ENCODE peak calls at places on chromosome 7, in seven cellular contexts. One of them, this sample, is unnamed.

GRCh38 chr7:88293866-88294265 is 12.8 kb downstream of the STEAP4 start:
- DNase-seq in A549: no peak
- DNase-seq in GM12878: no peak
- DNase-seq in astrocyte of the cerebellum: no peak
- DNase-seq in ovary: no peak
- DNase-seq in endothelial cell: no peak
- DNase-seq in transverse colon: no peak
- DNase-seq in this sample: no peak

GRCh38 chr7:137754076-137754851 is 92.5 kb downstream of the DGKI start:
- DNase-seq in A549: no peak
- DNase-seq in GM12878: peak
- DNase-seq in astrocyte of the cerebellum: no peak
- DNase-seq in ovary: no peak
- DNase-seq in endothelial cell: no peak
- DNase-seq in transverse colon: no peak
- DNase-seq in this sample: no peak

GRCh38 chr7:479948-480499 is 39.6 kb downstream of the PDGFA start:
- DNase-seq in A549: no peak
- DNase-seq in GM12878: no peak
- DNase-seq in astrocyte of the cerebellum: no peak
- DNase-seq in ovary: no peak
- DNase-seq in endothelial cell: no peak
- DNase-seq in transverse colon: no peak
- DNase-seq in this sample: no peak

GRCh38 chr7:81284576-81284975 is 365.7 kb upstream of the SEMA3C start:
- DNase-seq in A549: no peak
- DNase-seq in GM12878: no peak
- DNase-seq in astrocyte of the cerebellum: no peak
- DNase-seq in ovary: no peak
- DNase-seq in endothelial cell: no peak
- DNase-seq in transverse colon: no peak
- DNase-seq in this sample: no peak

GRCh38 chr7:43589133-43589478 is 6.2 kb downstream of the STK17A start:
- DNase-seq in A549: no peak
- DNase-seq in GM12878: no peak
- DNase-seq in astrocyte of the cerebellum: no peak
- DNase-seq in ovary: no peak
- DNase-seq in endothelial cell: no peak
- DNase-seq in transverse colon: no peak
- DNase-seq in this sample: no peak

GRCh38 chr7:2017914-2018785 is 214.6 kb downstream of the MAD1L1 start:
- DNase-seq in A549: no peak
- DNase-seq in GM12878: no peak
- DNase-seq in astrocyte of the cerebellum: no peak
- DNase-seq in ovary: no peak
- DNase-seq in endothelial cell: no peak
- DNase-seq in transverse colon: no peak
- DNase-seq in this sample: no peak

GRCh38 chr7:131501422-131501821 is 55.0 kb downstream of the PODXL start:
- DNase-seq in A549: no peak
- DNase-seq in GM12878: no peak
- DNase-seq in astrocyte of the cerebellum: peak
- DNase-seq in ovary: no peak
- DNase-seq in endothelial cell: no peak
- DNase-seq in transverse colon: no peak
- DNase-seq in this sample: no peak

GRCh38 chr7:14892961-14893360 is 9.6 kb downstream of the DGKB start:
- DNase-seq in A549: no peak
- DNase-seq in GM12878: no peak
- DNase-seq in astrocyte of the cerebellum: no peak
- DNase-seq in ovary: no peak
- DNase-seq in endothelial cell: no peak
- DNase-seq in transverse colon: no peak
- DNase-seq in this sample: no peak

GRCh38 chr7:40965745-40966144 is 737.1 kb downstream of the INHBA start:
- DNase-seq in A549: no peak
- DNase-seq in GM12878: peak
- DNase-seq in astrocyte of the cerebellum: no peak
- DNase-seq in ovary: no peak
- DNase-seq in endothelial cell: no peak
- DNase-seq in transverse colon: no peak
- DNase-seq in this sample: no peak

GRCh38 chr7:31083205-31083801 is 31.2 kb downstream of the ADCYAP1R1 start:
- DNase-seq in A549: no peak
- DNase-seq in GM12878: no peak
- DNase-seq in astrocyte of the cerebellum: no peak
- DNase-seq in ovary: no peak
- DNase-seq in endothelial cell: no peak
- DNase-seq in transverse colon: no peak
- DNase-seq in this sample: no peak

GRCh38 chr7:16915405-16915804 is 33.6 kb upstream of the AGR3 start:
- DNase-seq in A549: no peak
- DNase-seq in GM12878: no peak
- DNase-seq in astrocyte of the cerebellum: peak
- DNase-seq in ovary: no peak
- DNase-seq in endothelial cell: no peak
- DNase-seq in transverse colon: no peak
- DNase-seq in this sample: peak

GRCh38 chr7:135166338-135166989 is 4.0 kb downstream of the CYREN start:
- DNase-seq in A549: no peak
- DNase-seq in GM12878: no peak
- DNase-seq in astrocyte of the cerebellum: no peak
- DNase-seq in ovary: no peak
- DNase-seq in endothelial cell: no peak
- DNase-seq in transverse colon: no peak
- DNase-seq in this sample: no peak

GRCh38 chr7:158244873-158245723 is 342.5 kb downstream of the PTPRN2 start:
- DNase-seq in A549: no peak
- DNase-seq in GM12878: no peak
- DNase-seq in astrocyte of the cerebellum: no peak
- DNase-seq in ovary: no peak
- DNase-seq in endothelial cell: no peak
- DNase-seq in transverse colon: no peak
- DNase-seq in this sample: no peak

GRCh38 chr7:134469622-134470021 is 10.7 kb upstream of the AKR1B1 start:
- DNase-seq in A549: no peak
- DNase-seq in GM12878: no peak
- DNase-seq in astrocyte of the cerebellum: no peak
- DNase-seq in ovary: no peak
- DNase-seq in endothelial cell: no peak
- DNase-seq in transverse colon: no peak
- DNase-seq in this sample: no peak

GRCh38 chr7:87216701-87217508 is 2.6 kb downstream of the TMEM243 start:
- DNase-seq in A549: no peak
- DNase-seq in GM12878: peak
- DNase-seq in astrocyte of the cerebellum: no peak
- DNase-seq in ovary: no peak
- DNase-seq in endothelial cell: no peak
- DNase-seq in transverse colon: peak
- DNase-seq in this sample: no peak

GRCh38 chr7:50307368-50308012 is 3.0 kb downstream of the IKZF1 start:
- DNase-seq in A549: no peak
- DNase-seq in GM12878: no peak
- DNase-seq in astrocyte of the cerebellum: no peak
- DNase-seq in ovary: no peak
- DNase-seq in endothelial cell: no peak
- DNase-seq in transverse colon: peak
- DNase-seq in this sample: no peak

GRCh38 chr7:3897430-3898385 is 596.7 kb downstream of the SDK1 start:
- DNase-seq in A549: peak
- DNase-seq in GM12878: no peak
- DNase-seq in astrocyte of the cerebellum: peak
- DNase-seq in ovary: no peak
- DNase-seq in endothelial cell: peak
- DNase-seq in transverse colon: peak
- DNase-seq in this sample: peak

GRCh38 chr7:55171157-55171556 is 152.3 kb downstream of the EGFR start:
- DNase-seq in A549: no peak
- DNase-seq in GM12878: no peak
- DNase-seq in astrocyte of the cerebellum: no peak
- DNase-seq in ovary: no peak
- DNase-seq in endothelial cell: no peak
- DNase-seq in transverse colon: no peak
- DNase-seq in this sample: no peak

GRCh38 chr7:23074443-23075244 is 30.9 kb upstream of the KLHL7 start:
- DNase-seq in A549: no peak
- DNase-seq in GM12878: no peak
- DNase-seq in astrocyte of the cerebellum: no peak
- DNase-seq in ovary: no peak
- DNase-seq in endothelial cell: no peak
- DNase-seq in transverse colon: no peak
- DNase-seq in this sample: no peak

GRCh38 chr7:25565949-25566348 is 337.7 kb upstream of the NPVF start:
- DNase-seq in A549: peak
- DNase-seq in GM12878: no peak
- DNase-seq in astrocyte of the cerebellum: peak
- DNase-seq in ovary: peak
- DNase-seq in endothelial cell: peak
- DNase-seq in transverse colon: peak
- DNase-seq in this sample: peak

GRCh38 chr7:3955751-3956696 is 655.0 kb downstream of the SDK1 start:
- DNase-seq in A549: peak
- DNase-seq in GM12878: peak
- DNase-seq in astrocyte of the cerebellum: peak
- DNase-seq in ovary: no peak
- DNase-seq in endothelial cell: no peak
- DNase-seq in transverse colon: peak
- DNase-seq in this sample: no peak

GRCh38 chr7:39085590-39086049 is 107.9 kb downstream of the POU6F2 start:
- DNase-seq in A549: no peak
- DNase-seq in GM12878: no peak
- DNase-seq in astrocyte of the cerebellum: no peak
- DNase-seq in ovary: no peak
- DNase-seq in endothelial cell: no peak
- DNase-seq in transverse colon: no peak
- DNase-seq in this sample: no peak

GRCh38 chr7:26964409-26964808 is 100.0 kb upstream of the SKAP2 start:
- DNase-seq in A549: no peak
- DNase-seq in GM12878: no peak
- DNase-seq in astrocyte of the cerebellum: no peak
- DNase-seq in ovary: no peak
- DNase-seq in endothelial cell: no peak
- DNase-seq in transverse colon: no peak
- DNase-seq in this sample: no peak

GRCh38 chr7:44534501-44534900 is 6.6 kb downstream of the NPC1L1 start:
- DNase-seq in A549: peak
- DNase-seq in GM12878: no peak
- DNase-seq in astrocyte of the cerebellum: no peak
- DNase-seq in ovary: no peak
- DNase-seq in endothelial cell: peak
- DNase-seq in transverse colon: peak
- DNase-seq in this sample: peak

GRCh38 chr7:95881597-95881996 is 109.2 kb downstream of the DYNC1I1 start:
- DNase-seq in A549: no peak
- DNase-seq in GM12878: no peak
- DNase-seq in astrocyte of the cerebellum: no peak
- DNase-seq in ovary: no peak
- DNase-seq in endothelial cell: no peak
- DNase-seq in transverse colon: no peak
- DNase-seq in this sample: no peak
- TF ChIP-seq CTCF in A549: no peak
- TF ChIP-seq CTCF in GM12878: no peak
- TF ChIP-seq CTCF in astrocyte of the cerebellum: no peak
- TF ChIP-seq CTCF in ovary: no peak
- TF ChIP-seq CTCF in endothelial cell: no peak
- TF ChIP-seq CTCF in transverse colon: no peak
- TF ChIP-seq CTCF in this sample: no peak

GRCh38 chr7:120407015-120407414 is 134.0 kb downstream of the KCND2 start:
- DNase-seq in A549: no peak
- DNase-seq in GM12878: no peak
- DNase-seq in astrocyte of the cerebellum: no peak
- DNase-seq in ovary: no peak
- DNase-seq in endothelial cell: no peak
- DNase-seq in transverse colon: no peak
- DNase-seq in this sample: no peak
- TF ChIP-seq CTCF in A549: no peak
- TF ChIP-seq CTCF in GM12878: no peak
- TF ChIP-seq CTCF in astrocyte of the cerebellum: no peak
- TF ChIP-seq CTCF in ovary: no peak
- TF ChIP-seq CTCF in endothelial cell: no peak
- TF ChIP-seq CTCF in transverse colon: no peak
- TF ChIP-seq CTCF in this sample: no peak

GRCh38 chr7:129376076-129376777 is 58.0 kb upstream of the STRIP2 start:
- DNase-seq in A549: peak
- DNase-seq in GM12878: no peak
- DNase-seq in astrocyte of the cerebellum: peak
- DNase-seq in ovary: no peak
- DNase-seq in endothelial cell: peak
- DNase-seq in transverse colon: peak
- DNase-seq in this sample: peak
- TF ChIP-seq CTCF in A549: peak
- TF ChIP-seq CTCF in GM12878: peak
- TF ChIP-seq CTCF in astrocyte of the cerebellum: peak
- TF ChIP-seq CTCF in ovary: no peak
- TF ChIP-seq CTCF in endothelial cell: peak
- TF ChIP-seq CTCF in transverse colon: peak
- TF ChIP-seq CTCF in this sample: peak

GRCh38 chr7:94633025-94633341 is 22.9 kb downstream of the SGCE start:
- DNase-seq in A549: no peak
- DNase-seq in GM12878: no peak
- DNase-seq in astrocyte of the cerebellum: no peak
- DNase-seq in ovary: no peak
- DNase-seq in endothelial cell: no peak
- DNase-seq in transverse colon: no peak
- DNase-seq in this sample: no peak

GRCh38 chr7:94635687-94636086 is 20.2 kb downstream of the SGCE start:
- DNase-seq in A549: no peak
- DNase-seq in GM12878: no peak
- DNase-seq in astrocyte of the cerebellum: no peak
- DNase-seq in ovary: no peak
- DNase-seq in endothelial cell: no peak
- DNase-seq in transverse colon: no peak
- DNase-seq in this sample: no peak

GRCh38 chr7:94630855-94631254 is 25.1 kb downstream of the SGCE start:
- DNase-seq in A549: no peak
- DNase-seq in GM12878: no peak
- DNase-seq in astrocyte of the cerebellum: no peak
- DNase-seq in ovary: peak
- DNase-seq in endothelial cell: no peak
- DNase-seq in transverse colon: no peak
- DNase-seq in this sample: no peak

DNA sequence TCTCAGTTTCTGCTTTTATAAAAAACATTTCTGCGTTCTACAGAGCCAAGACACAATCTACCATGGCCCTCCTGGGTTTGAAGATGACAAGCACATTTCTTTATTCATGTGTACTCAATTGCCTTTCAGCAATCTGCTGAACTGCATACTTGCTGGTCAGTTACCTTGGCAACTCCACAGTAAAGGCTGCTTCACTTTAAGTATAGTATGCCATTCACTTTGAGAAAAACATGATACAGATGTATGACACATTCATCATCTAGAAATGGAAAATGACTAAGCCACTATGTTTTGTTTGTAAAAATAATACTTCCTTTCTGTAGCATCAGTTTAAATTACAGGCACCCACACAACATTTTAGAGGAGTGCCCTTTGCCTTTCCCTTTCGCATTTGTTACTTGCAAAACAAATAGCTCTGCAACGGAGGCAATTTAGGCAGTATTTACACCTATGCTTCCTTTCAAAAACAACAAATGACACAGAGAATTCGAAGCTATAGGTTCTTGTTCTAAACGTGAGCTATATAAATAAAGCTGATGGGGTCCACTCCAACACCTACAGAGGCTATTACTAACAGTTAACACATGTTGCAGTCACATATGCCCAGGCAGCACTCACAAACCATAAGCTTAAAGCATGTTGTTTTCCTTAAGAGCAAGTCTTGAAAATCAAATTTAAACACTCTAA is 23.5 kb downstream of the SGCE start:
- DNase-seq in A549: no peak
- DNase-seq in GM12878: no peak
- DNase-seq in astrocyte of the cerebellum: peak
- DNase-seq in ovary: no peak
- DNase-seq in endothelial cell: no peak
- DNase-seq in transverse colon: no peak
- DNase-seq in this sample: no peak
- TF ChIP-seq CTCF in A549: no peak
- TF ChIP-seq CTCF in GM12878: no peak
- TF ChIP-seq CTCF in astrocyte of the cerebellum: no peak
- TF ChIP-seq CTCF in ovary: no peak
- TF ChIP-seq CTCF in endothelial cell: no peak
- TF ChIP-seq CTCF in transverse colon: no peak
- TF ChIP-seq CTCF in this sample: no peak

This sample was measured in Calu3.